ENCODE peak calls at places on chromosome 1, in nine cellular contexts. S is prostate gland, T is A549, X is substantia nigra, R is left ventricle myocardium inferior, I is ovary, O is brain microvascular endothelial cell, F is Karpas-422, G is thoracic aorta. Z is an unnamed sample.

GRCh38 chr1:172414331-172414730 is 6.2 kb upstream of the C1orf105 start:
- DNase-seq in S (no peak), T (no peak), X (no peak), R (no peak), I (no peak), O (peak), F (no peak), G (no peak), Z (peak)

GRCh38 chr1:150165622-150166612 is 16.2 kb downstream of the PLEKHO1 start:
- DNase-seq in S (no peak), T (peak), X (peak), R (peak), I (no peak), O (peak), F (peak), G (no peak), Z (no peak)

GRCh38 chr1:13624526-13624925 is 40.9 kb downstream of the PDPN start:
- DNase-seq in S (no peak), T (no peak), X (no peak), R (no peak), I (no peak), O (no peak), F (no peak), G (no peak), Z (no peak)

GRCh38 chr1:180731131-180731530 is 99.3 kb downstream of the XPR1 start:
- DNase-seq in S (no peak), T (no peak), X (no peak), R (no peak), I (no peak), O (no peak), F (no peak), G (no peak), Z (no peak)

GRCh38 chr1:17586172-17586963 is 46.9 kb downstream of the ARHGEF10L start:
- DNase-seq in S (no peak), T (no peak), X (no peak), R (no peak), I (no peak), O (peak), F (no peak), G (no peak), Z (peak)

GRCh38 chr1:13540871-13541270 is 27.1 kb upstream of the LRRC38 start:
- DNase-seq in S (peak), T (no peak), X (peak), R (peak), I (no peak), O (no peak), F (no peak), G (no peak), Z (no peak)

GRCh38 chr1:226635456-226635941 is 86.9 kb downstream of the STUM start:
- DNase-seq in S (no peak), T (no peak), X (no peak), R (no peak), I (no peak), O (no peak), F (peak), G (no peak), Z (no peak)

GRCh38 chr1:58422436-58422835 is 124.1 kb downstream of the OMA1 start:
- DNase-seq in S (no peak), T (no peak), X (no peak), R (no peak), I (no peak), O (no peak), F (peak), G (no peak), Z (no peak)

GRCh38 chr1:60132985-60133673 is 59.6 kb upstream of the C1orf87 start:
- DNase-seq in S (no peak), T (no peak), X (no peak), R (no peak), I (no peak), O (peak), F (no peak), G (no peak), Z (peak)

GRCh38 chr1:21869620-21870121 is 57.6 kb downstream of the LDLRAD2 start:
- DNase-seq in S (peak), T (peak), X (peak), R (peak), I (peak), O (peak), F (no peak), G (peak), Z (peak)

GRCh38 chr1:41580520-41581172 is 96.2 kb upstream of the EDN2 start:
- DNase-seq in S (no peak), T (no peak), X (no peak), R (no peak), I (no peak), O (no peak), F (no peak), G (no peak), Z (no peak)

GRCh38 chr1:16986596-16987361 is 6.4 kb upstream of the MFAP2 start:
- DNase-seq in S (no peak), T (peak), X (no peak), R (no peak), I (no peak), O (no peak), F (no peak), G (no peak), Z (no peak)

GRCh38 chr1:201436461-201436860 is 14.9 kb upstream of the TNNI1 start:
- DNase-seq in S (no peak), T (peak), X (no peak), R (no peak), I (no peak), O (no peak), F (no peak), G (no peak), Z (no peak)

GRCh38 chr1:93559045-93559444 is 111.1 kb downstream of the FNBP1L start:
- DNase-seq in S (no peak), T (no peak), X (no peak), R (no peak), I (no peak), O (no peak), F (no peak), G (no peak), Z (no peak)

GRCh38 chr1:34404837-34405236 is 228.1 kb downstream of the C1orf94 start:
- DNase-seq in S (no peak), T (no peak), X (no peak), R (no peak), I (no peak), O (no peak), F (no peak), G (no peak), Z (no peak)

GRCh38 chr1:34029525-34029924 is 135.5 kb downstream of the CSMD2 start:
- DNase-seq in S (no peak), T (no peak), X (no peak), R (no peak), I (no peak), O (no peak), F (no peak), G (no peak), Z (no peak)

GRCh38 chr1:166978795-166979194 is 3.5 kb upstream of the ILDR2 start:
- DNase-seq in S (no peak), T (no peak), X (no peak), R (no peak), I (no peak), O (no peak), F (peak), G (no peak), Z (no peak)

GRCh38 chr1:53842347-53842746 is 4.3 kb upstream of the NDC1 start:
- DNase-seq in S (no peak), T (no peak), X (no peak), R (no peak), I (no peak), O (no peak), F (no peak), G (no peak), Z (no peak)

DNA sequence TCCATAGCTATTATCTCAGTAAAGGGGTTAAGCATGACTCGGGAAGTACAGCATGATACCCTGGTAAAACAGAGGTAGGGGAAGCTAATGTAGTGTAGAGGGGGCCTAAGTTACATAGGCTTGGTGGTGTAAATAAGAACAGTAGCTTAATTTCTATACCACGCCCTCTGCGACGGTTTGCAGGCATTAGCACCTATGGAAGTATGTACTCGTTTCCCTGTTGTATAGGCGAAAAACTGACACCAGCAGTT is 470 bp upstream of the NAXE start:
- DNase-seq in S (no peak), T (no peak), X (no peak), R (no peak), I (no peak), O (no peak), F (no peak), G (no peak), Z (no peak)
- H3K27ac ChIP-seq in S (peak), T (peak), X (peak), R (peak), I (peak), O (no peak), F (peak), G (peak), Z (peak)

GRCh38 chr1:248807067-248807737 is 18.5 kb downstream of the SH3BP5L start:
- DNase-seq in S (no peak), T (peak), X (peak), R (peak), I (no peak), O (no peak), F (peak), G (no peak), Z (no peak)
- H3K27ac ChIP-seq in S (no peak), T (no peak), X (no peak), R (no peak), I (no peak), O (no peak), F (no peak), G (no peak), Z (no peak)

DNA sequence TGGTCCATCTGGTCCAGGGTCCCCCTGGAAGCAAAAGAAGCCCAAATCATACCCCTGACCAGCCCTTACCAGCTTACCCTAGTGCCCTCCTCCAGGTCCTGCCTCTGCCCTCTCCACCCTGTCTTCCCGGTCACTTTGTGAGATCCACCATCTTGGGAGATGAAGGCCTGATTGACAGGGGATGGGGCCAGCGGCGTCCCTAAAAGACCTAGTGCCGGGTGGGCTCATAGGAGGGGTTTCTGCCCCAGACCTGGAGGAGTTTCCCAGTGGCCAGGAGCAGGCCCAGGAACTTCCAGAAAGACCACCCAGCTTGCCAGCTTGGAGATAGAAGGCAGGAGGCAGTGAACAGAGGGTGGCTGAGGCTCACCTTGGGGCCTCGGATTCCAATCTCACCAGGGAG is 5.4 kb downstream of the COL9A2 start:
- DNase-seq in S (no peak), T (no peak), X (no peak), R (no peak), I (no peak), O (no peak), F (peak), G (no peak), Z (no peak)
- H3K27ac ChIP-seq in S (no peak), T (no peak), X (no peak), R (no peak), I (no peak), O (no peak), F (no peak), G (no peak), Z (no peak)

DNA sequence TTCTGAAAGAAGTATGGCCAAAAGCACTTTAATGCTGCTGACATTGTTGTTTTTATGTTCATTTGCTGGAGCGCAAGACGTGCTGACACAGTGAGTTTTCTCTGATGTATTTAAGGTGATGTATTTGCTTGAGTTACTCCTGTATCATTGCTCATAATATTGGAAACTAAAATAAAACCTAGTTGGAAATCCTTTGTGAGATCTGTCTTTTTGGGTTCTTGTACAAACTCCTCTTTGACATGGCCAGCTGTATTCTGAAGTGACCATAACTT is 6.0 kb upstream of the MIIP start:
- DNase-seq in S (no peak), T (no peak), X (no peak), R (no peak), I (no peak), O (no peak), F (no peak), G (no peak), Z (no peak)
- H3K27ac ChIP-seq in S (no peak), T (no peak), X (no peak), R (no peak), I (no peak), O (no peak), F (no peak), G (no peak), Z (no peak)

GRCh38 chr1:39412892-39413291 is 78.5 kb upstream of the BMP8A start:
- DNase-seq in S (no peak), T (no peak), X (no peak), R (no peak), I (no peak), O (no peak), F (no peak), G (no peak), Z (no peak)
- H3K27ac ChIP-seq in S (no peak), T (no peak), X (peak), R (no peak), I (no peak), O (no peak), F (no peak), G (no peak), Z (no peak)

GRCh38 chr1:15206418-15207030 is 40.5 kb upstream of the FHAD1 start:
- DNase-seq in S (no peak), T (no peak), X (no peak), R (no peak), I (no peak), O (no peak), F (no peak), G (no peak), Z (peak)
- H3K27ac ChIP-seq in S (no peak), T (peak), X (no peak), R (no peak), I (no peak), O (no peak), F (no peak), G (no peak), Z (no peak)

GRCh38 chr1:99531578-99532570 is 114.0 kb upstream of the PALMD start:
- DNase-seq in S (no peak), T (no peak), X (no peak), R (no peak), I (no peak), O (no peak), F (no peak), G (no peak), Z (no peak)
- H3K27ac ChIP-seq in S (no peak), T (no peak), X (no peak), R (no peak), I (no peak), O (no peak), F (no peak), G (no peak), Z (no peak)

Z was measured in astrocyte.